ENCODE peak calls at places on chromosome 4, in seven cellular contexts. T, G, F, Y, M, H and Z are unnamed samples.

GRCh38 chr4:156138781-156139280 is 185.2 kb upstream of the CTSO start:
- DNase-seq in T (no peak), Y (no peak), M (no peak), F (no peak), H (no peak), G (no peak), Z (no peak)

GRCh38 chr4:47419296-47419695 is 44.2 kb downstream of the COMMD8 start:
- DNase-seq in G (no peak), H (no peak), F (no peak), Y (no peak), T (no peak), M (no peak), Z (no peak)

GRCh38 chr4:153780876-153781275 is 8.0 kb downstream of the SFRP2 start:
- DNase-seq in F (no peak), Y (no peak), G (no peak), M (no peak), T (no peak), H (no peak), Z (no peak)

GRCh38 chr4:159334461-159334860 is 231.6 kb downstream of the RAPGEF2 start:
- DNase-seq in H (no peak), T (no peak), M (no peak), Y (no peak), F (no peak), G (no peak), Z (no peak)

GRCh38 chr4:1693131-1693896 is 9.2 kb upstream of the FAM53A start:
- DNase-seq in H (no peak), F (peak; percentile 84), M (peak; percentile 41), Y (peak; percentile 67), G (peak; percentile 67), T (peak; percentile 68), Z (peak; percentile 70)

GRCh38 chr4:147737623-147738022 is 5.7 kb downstream of the ARHGAP10 start:
- DNase-seq in G (no peak), M (no peak), H (no peak), T (no peak), F (no peak), Y (no peak), Z (no peak)

GRCh38 chr4:1080961-1081688 is 32.2 kb downstream of the RNF212 start:
- DNase-seq in H (peak; percentile 62), M (no peak), Y (no peak), F (no peak), T (no peak), G (no peak), Z (no peak)

GRCh38 chr4:57187241-57187640 is 77.1 kb upstream of the IGFBP7 start:
- DNase-seq in H (no peak), F (no peak), G (no peak), Y (no peak), M (no peak), T (no peak), Z (no peak)

GRCh38 chr4:3630136-3630933 is 98.1 kb upstream of the LRPAP1 start:
- DNase-seq in M (no peak), Y (no peak), T (no peak), F (no peak), G (no peak), H (no peak), Z (no peak)

GRCh38 chr4:92198711-92199110 is 105.1 kb upstream of the GRID2 start:
- DNase-seq in H (no peak), G (no peak), F (no peak), T (no peak), Y (no peak), M (no peak), Z (no peak)

GRCh38 chr4:185421366-185422124 is 4.2 kb downstream of the UFSP2 start:
- DNase-seq in M (no peak), H (no peak), F (no peak), Y (no peak), T (no peak), G (no peak), Z (no peak)
- H3K27ac ChIP-seq in M (no peak overlapping the region), H (no peak overlapping the region), F (no peak overlapping the region), Y (no peak overlapping the region), T (no peak overlapping the region), G (no peak overlapping the region), Z (no peak overlapping the region)

DNA sequence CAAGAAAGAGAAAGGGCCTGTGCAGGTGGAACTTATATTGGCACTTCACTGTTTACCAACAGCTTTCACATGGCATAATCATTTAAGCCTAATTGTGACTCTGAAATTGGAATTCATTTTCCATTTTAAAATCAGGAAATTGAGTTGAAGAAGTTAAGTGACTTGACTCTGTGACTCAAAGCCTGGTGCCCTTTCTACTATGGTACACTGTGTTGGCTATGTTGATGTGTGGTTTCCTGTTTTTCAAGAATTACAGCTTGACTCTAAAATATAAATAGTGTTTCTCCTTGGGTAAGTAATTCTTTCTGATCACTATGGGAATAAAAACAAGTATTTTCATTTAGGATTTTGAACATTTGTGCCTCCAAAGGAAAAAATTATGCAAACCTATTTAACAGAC is 4.3 kb downstream of the AFF1 start:
- DNase-seq in Y (no peak), M (no peak), G (no peak), T (no peak), F (no peak), H (no peak), Z (no peak)
- H3K4me1 ChIP-seq in Y (no peaks in the 10 kb centered on the region), M (peaks cover 25% of the 10 kb centered on the region), G (peaks cover 31% of the 10 kb centered on the region), T (peaks cover 55% of the 10 kb centered on the region), F (peaks cover 12% of the 10 kb centered on the region), H (peaks cover 64% of the 10 kb centered on the region), Z (peaks cover 28% of the 10 kb centered on the region)

GRCh38 chr4:136841526-136841925 is 690.8 kb downstream of the PCDH18 start:
- DNase-seq in T (no peak), Y (no peak), M (no peak), G (no peak), H (no peak), F (no peak), Z (no peak)
- H3K27ac ChIP-seq in T (no peak overlapping the region), Y (no peak overlapping the region), M (no peak overlapping the region), G (no peak overlapping the region), H (no peak overlapping the region), F (no peak overlapping the region), Z (no peak overlapping the region)

GRCh38 chr4:6338175-6338950 is 68.7 kb downstream of the WFS1 start:
- DNase-seq in G (no peak), F (no peak), M (no peak), H (no peak), T (no peak), Y (no peak), Z (no peak)
- H3K4me1 ChIP-seq in G (peaks cover 12% of the 10 kb centered on the region), F (no peaks in the 10 kb centered on the region), M (no peaks in the 10 kb centered on the region), H (no peaks in the 10 kb centered on the region), T (no peaks in the 10 kb centered on the region), Y (no peaks in the 10 kb centered on the region), Z (no peaks in the 10 kb centered on the region)

DNA sequence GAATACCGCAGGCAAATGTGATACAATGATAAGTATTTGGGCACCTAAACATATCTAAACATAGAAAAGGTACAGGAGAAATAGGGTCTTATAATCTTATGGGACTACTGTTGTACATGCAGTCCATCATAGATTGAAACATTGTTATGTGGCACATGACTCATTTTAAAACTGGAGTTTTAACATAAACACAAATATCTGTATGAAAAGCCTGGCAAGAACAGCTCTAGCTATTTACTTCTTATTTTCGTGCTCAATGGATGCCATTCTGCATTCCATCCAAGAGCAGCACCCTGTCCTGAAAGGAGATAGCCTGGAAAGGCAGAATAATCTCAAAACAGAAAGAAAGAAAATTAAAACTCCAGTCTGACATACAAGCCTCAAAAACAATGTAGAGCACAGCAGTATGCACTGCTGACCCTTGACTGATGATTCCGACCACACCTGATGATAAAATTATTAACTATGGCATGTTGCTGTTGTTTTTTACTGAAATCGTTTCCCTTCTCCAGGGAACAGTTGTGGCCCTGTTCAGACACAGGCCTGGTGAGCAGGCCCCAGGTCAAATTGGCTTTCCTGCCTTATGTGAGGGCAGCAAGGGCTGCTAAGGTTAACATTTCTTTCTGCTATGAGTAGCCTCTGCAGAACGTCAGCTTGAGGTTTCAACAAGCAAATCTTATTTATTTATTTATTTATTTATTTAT is 152.7 kb downstream of the APBB2 start:
- DNase-seq in H (no peak), F (no peak), G (no peak), M (no peak), Y (no peak), T (no peak), Z (no peak)
- H3K27ac ChIP-seq in H (peak overlapping the region; percentile 70), F (no peak overlapping the region), G (no peak overlapping the region), M (peak overlapping the region; percentile 82), Y (no peak overlapping the region), T (no peak overlapping the region), Z (no peak overlapping the region)

GRCh38 chr4:138196153-138196552 is 46.0 kb downstream of the SLC7A11 start:
- DNase-seq in M (no peak), F (no peak), H (no peak), T (no peak), G (no peak), Y (no peak), Z (no peak)
- H3K4me1 ChIP-seq in M (no peaks in the 10 kb centered on the region), F (peaks cover 11% of the 10 kb centered on the region), H (peaks cover 7% of the 10 kb centered on the region), T (peaks cover 3% of the 10 kb centered on the region), G (peaks cover 16% of the 10 kb centered on the region), Y (no peaks in the 10 kb centered on the region), Z (peaks cover 4% of the 10 kb centered on the region)

GRCh38 chr4:80129785-80130184 is 56.8 kb upstream of the ANTXR2 start:
- DNase-seq in M (no peak), T (no peak), H (no peak), Y (no peak), F (no peak), G (no peak), Z (no peak)
- H3K27ac ChIP-seq in M (no peak overlapping the region), T (no peak overlapping the region), H (no peak overlapping the region), Y (no peak overlapping the region), F (no peak overlapping the region), G (no peak overlapping the region), Z (no peak overlapping the region)

GRCh38 chr4:169096221-169096620 is 86.2 kb upstream of the CBR4 start:
- DNase-seq in G (no peak), T (no peak), H (no peak), M (no peak), F (no peak), Y (no peak), Z (no peak)

GRCh38 chr4:169100656-169101055 is 90.6 kb upstream of the CBR4 start:
- DNase-seq in T (no peak), G (no peak), H (no peak), M (no peak), Y (peak; percentile 21), F (no peak), Z (no peak)

GRCh38 chr4:169099775-169100180 is 89.7 kb upstream of the CBR4 start:
- DNase-seq in H (no peak), G (no peak), F (no peak), M (peak; percentile 36), Y (no peak), T (no peak), Z (no peak)

GRCh38 chr4:169098969-169099685 is 89.1 kb upstream of the CBR4 start:
- DNase-seq in F (no peak), Y (no peak), H (no peak), G (no peak), T (no peak), M (no peak), Z (no peak)

GRCh38 chr4:169098054-169098896 is 88.2 kb upstream of the CBR4 start:
- DNase-seq in Y (no peak), G (no peak), F (no peak), M (no peak), H (no peak), T (no peak), Z (no peak)
- H3K4me1 ChIP-seq in Y (no peaks in the 10 kb centered on the region), G (no peaks in the 10 kb centered on the region), F (peaks cover 5% of the 10 kb centered on the region), M (no peaks in the 10 kb centered on the region), H (peaks cover 5% of the 10 kb centered on the region), T (peaks cover 3% of the 10 kb centered on the region), Z (peaks cover 4% of the 10 kb centered on the region)

DNA sequence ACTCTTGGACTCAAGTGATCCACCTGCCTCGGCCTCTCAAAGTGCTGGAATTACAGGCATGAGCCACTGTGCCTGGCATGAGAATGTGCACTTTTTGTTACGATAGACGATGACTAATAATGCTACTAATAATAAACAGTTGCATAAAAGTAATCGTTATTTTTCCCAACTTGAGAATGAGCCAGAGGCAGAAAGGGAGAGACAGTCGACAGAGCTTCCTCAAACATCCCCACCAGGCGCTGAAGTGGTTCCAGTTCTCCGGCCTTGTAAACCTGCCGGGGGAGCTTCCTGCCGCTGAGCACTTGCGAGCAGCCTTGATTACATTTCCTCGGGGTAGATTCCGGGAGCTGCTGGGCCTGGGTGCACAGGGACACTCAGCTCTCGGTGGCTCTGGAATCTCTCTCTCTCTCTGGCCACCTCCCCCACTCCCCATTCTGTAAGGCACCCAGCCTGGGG is 8.9 kb upstream of the HTRA3 start:
- DNase-seq in M (no peak), T (peak; percentile 67), G (no peak), H (no peak), Y (no peak), F (peak; percentile 42), Z (no peak)
- H3K27ac ChIP-seq in M (peak overlapping the region; percentile 8), T (no peak overlapping the region), G (no peak overlapping the region), H (peak overlapping the region; percentile 44), Y (no peak overlapping the region), F (no peak overlapping the region), Z (no peak overlapping the region)